ENCODE peak calls at places on chromosomes 1 and 21, in eight cellular contexts. Z, E, S, D, U, L, P and F are unnamed samples.

GRCh38 chr1:225529726-225530125 is 101.9 kb upstream of the LBR start:
- DNase-seq in Z (no peak), E (no peak), S (no peak), D (no peak), U (no peak), L (no peak), P (no peak), F (no peak)

GRCh38 chr1:42319128-42319851 is 15.7 kb downstream of the FOXJ3 start:
- DNase-seq in Z (peak; percentile 77), E (no peak), S (no peak), D (no peak), U (peak; percentile 45), L (no peak), P (no peak), F (no peak)

GRCh38 chr1:159828916-159829634 is 2.4 kb downstream of the SLAMF8 start:
- DNase-seq in Z (no peak), E (no peak), S (peak; percentile 75), D (no peak), U (no peak), L (no peak), P (peak; percentile 61), F (peak; percentile 75)

GRCh38 chr1:45263132-45263531 is 56.7 kb upstream of the ZSWIM5 start:
- DNase-seq in Z (no peak), E (no peak), S (no peak), D (no peak), U (no peak), L (no peak), P (no peak), F (no peak)

GRCh38 chr1:55311057-55311631 is 96.0 kb upstream of the USP24 start:
- DNase-seq in Z (peak; percentile 46), E (no peak), S (no peak), D (no peak), U (peak; percentile 57), L (no peak), P (no peak), F (no peak)

GRCh38 chr1:228000836-228001563 is 5.8 kb upstream of the WNT3A start:
- DNase-seq in Z (no peak), E (no peak), S (no peak), D (peak; percentile 33), U (no peak), L (no peak), P (no peak), F (no peak)

GRCh38 chr1:243407284-243408018 is 151.6 kb downstream of the SDCCAG8 start:
- DNase-seq in Z (peak; percentile 64), E (no peak), S (no peak), D (no peak), U (peak; percentile 37), L (no peak), P (no peak), F (no peak)

GRCh38 chr1:171611306-171611705 is 10.7 kb upstream of the MYOCOS start:
- DNase-seq in Z (peak; percentile 38), E (no peak), S (no peak), D (no peak), U (no peak), L (no peak), P (no peak), F (no peak)

GRCh38 chr1:64864018-64864945 is 102.1 kb downstream of the JAK1 start:
- DNase-seq in Z (no peak), E (no peak), S (peak; percentile 86), D (no peak), U (peak; percentile 3), L (no peak), P (peak; percentile 41), F (peak; percentile 77)

GRCh38 chr1:62333431-62333830 is 14.2 kb upstream of the KANK4 start:
- DNase-seq in Z (no peak), E (no peak), S (no peak), D (no peak), U (no peak), L (no peak), P (no peak), F (no peak)

GRCh38 chr1:222933273-222933672 is 118.4 kb downstream of the DISP1 start:
- DNase-seq in Z (no peak), E (no peak), S (no peak), D (no peak), U (no peak), L (no peak), P (no peak), F (no peak)

GRCh38 chr21:44399955-44400790 is 46.8 kb downstream of the TRPM2 start:
- DNase-seq in Z (no peak), E (no peak), S (no peak), D (no peak), U (no peak), L (no peak), P (no peak), F (no peak)

GRCh38 chr1:101769520-101769919 is 227.2 kb downstream of the OLFM3 start:
- DNase-seq in Z (peak; percentile 0), E (no peak), S (no peak), D (no peak), U (no peak), L (no peak), P (peak; percentile 2), F (no peak)

GRCh38 chr1:53390261-53390660 is 62.4 kb upstream of the LRP8 start:
- DNase-seq in Z (no peak), E (no peak), S (peak; percentile 64), D (no peak), U (no peak), L (no peak), P (peak; percentile 52), F (peak; percentile 76)

GRCh38 chr1:206001476-206001888 is 1.7 kb downstream of the RAB7B start:
- DNase-seq in Z (peak; percentile 97), E (peak; percentile 41), S (peak; percentile 75), D (no peak), U (peak; percentile 87), L (peak; percentile 41), P (peak; percentile 34), F (peak; percentile 34)

GRCh38 chr1:156452863-156453262 is 47.7 kb downstream of the MEF2D start:
- DNase-seq in Z (no peak), E (no peak), S (no peak), D (no peak), U (no peak), L (no peak), P (no peak), F (no peak)

GRCh38 chr1:207672525-207673130 is 27.7 kb downstream of the CR1L start:
- DNase-seq in Z (peak; percentile 21), E (no peak), S (no peak), D (no peak), U (peak; percentile 57), L (no peak), P (peak; percentile 8), F (no peak)

GRCh38 chr1:236398538-236398937 is 4.5 kb downstream of the EDARADD start:
- DNase-seq in Z (no peak), E (no peak), S (no peak), D (no peak), U (no peak), L (no peak), P (no peak), F (no peak)

GRCh38 chr1:236395780-236396664 is 1.9 kb downstream of the EDARADD start:
- DNase-seq in Z (no peak), E (no peak), S (no peak), D (no peak), U (no peak), L (no peak), P (peak; percentile 23), F (no peak)

GRCh38 chr1:236396665-236397043 is 2.6 kb downstream of the EDARADD start:
- DNase-seq in Z (no peak), E (no peak), S (no peak), D (no peak), U (no peak), L (no peak), P (no peak), F (no peak)

GRCh38 chr1:236394905-236395779 is 1.1 kb downstream of the EDARADD start:
- DNase-seq in Z (no peak), E (peak; percentile 17), S (no peak), D (no peak), U (peak; percentile 9), L (no peak), P (peak; percentile 79), F (peak; percentile 67)

DNA sequence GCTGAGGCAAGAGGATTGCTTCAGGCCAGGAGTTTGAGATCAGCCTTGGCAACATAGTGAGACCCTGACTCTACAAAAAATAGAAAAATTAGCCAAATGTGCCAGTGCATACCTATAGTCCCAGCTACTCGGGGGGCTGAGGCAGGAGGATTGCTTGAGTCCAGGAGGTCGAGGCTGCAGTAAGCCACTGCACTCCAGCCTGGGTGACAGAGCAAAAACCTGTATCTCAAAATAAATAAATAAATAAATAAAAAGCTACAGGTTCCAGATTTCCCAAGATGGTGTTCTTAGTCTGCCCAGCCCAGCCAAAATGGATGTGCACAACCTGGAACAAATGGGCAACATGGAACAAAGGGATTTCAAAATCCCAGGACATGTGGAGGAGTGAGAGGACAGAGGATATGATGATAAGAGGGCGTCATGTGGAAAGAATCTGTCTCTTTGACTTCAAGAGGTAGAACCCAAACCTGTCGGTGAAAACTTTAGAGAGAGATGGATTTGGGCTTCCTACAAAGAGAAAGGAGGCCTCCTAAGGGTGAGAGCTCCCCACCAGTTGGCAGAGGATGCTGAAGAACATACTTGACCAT is 3.2 kb downstream of the EDARADD start:
- DNase-seq in Z (no peak), E (no peak), S (no peak), D (no peak), U (no peak), L (no peak), P (no peak), F (no peak)
- H3K27me3 ChIP-seq in Z (peaks cover 18% of the 10 kb centered on the region), E (peaks cover 14% of the 10 kb centered on the region), S (peaks cover 23% of the 10 kb centered on the region), D (peaks cover 7% of the 10 kb centered on the region), U (no peaks in the 10 kb centered on the region), L (no peaks in the 10 kb centered on the region), P (no peaks in the 10 kb centered on the region), F (peaks cover 6% of the 10 kb centered on the region)

GRCh38 chr21:45555557-45556301 is 13.5 kb upstream of the SLC19A1 start:
- DNase-seq in Z (peak; percentile 86), E (peak; percentile 79), S (peak; percentile 90), D (peak; percentile 88), U (peak; percentile 74), L (no peak), P (peak; percentile 91), F (peak; percentile 78)
- H3K27me3 ChIP-seq in Z (no peaks in the 10 kb centered on the region), E (no peaks in the 10 kb centered on the region), S (no peaks in the 10 kb centered on the region), D (no peaks in the 10 kb centered on the region), U (no peaks in the 10 kb centered on the region), L (no peaks in the 10 kb centered on the region), P (no peaks in the 10 kb centered on the region), F (no peaks in the 10 kb centered on the region)

GRCh38 chr21:33135925-33136324 is 66.0 kb downstream of the OLIG1 start:
- DNase-seq in Z (no peak), E (no peak), S (no peak), D (no peak), U (no peak), L (no peak), P (no peak), F (no peak)

GRCh38 chr21:33136898-33137502 is 67.1 kb downstream of the OLIG1 start:
- DNase-seq in Z (no peak), E (no peak), S (no peak), D (no peak), U (no peak), L (no peak), P (no peak), F (no peak)

GRCh38 chr21:33139084-33139483 is 69.1 kb downstream of the OLIG1 start:
- DNase-seq in Z (no peak), E (no peak), S (no peak), D (no peak), U (no peak), L (no peak), P (no peak), F (no peak)

GRCh38 chr21:33140288-33140687 is 70.3 kb downstream of the OLIG1 start:
- DNase-seq in Z (no peak), E (no peak), S (no peak), D (no peak), U (no peak), L (no peak), P (no peak), F (no peak)
- H3K27me3 ChIP-seq in Z (peaks cover 40% of the 10 kb centered on the region), E (no peaks in the 10 kb centered on the region), S (no peaks in the 10 kb centered on the region), D (peaks cover 27% of the 10 kb centered on the region), U (peaks cover 23% of the 10 kb centered on the region), L (no peaks in the 10 kb centered on the region), P (no peaks in the 10 kb centered on the region), F (no peaks in the 10 kb centered on the region)

GRCh38 chr1:214008791-214009612 is 21.2 kb downstream of the PROX1 start:
- DNase-seq in Z (no peak), E (no peak), S (no peak), D (no peak), U (no peak), L (no peak), P (no peak), F (no peak)
- H3K27me3 ChIP-seq in Z (no peaks in the 10 kb centered on the region), E (no peaks in the 10 kb centered on the region), S (no peaks in the 10 kb centered on the region), D (no peaks in the 10 kb centered on the region), U (no peaks in the 10 kb centered on the region), L (no peaks in the 10 kb centered on the region), P (no peaks in the 10 kb centered on the region), F (no peaks in the 10 kb centered on the region)